ENCODE peak calls at places on chromosome 7, in nine cellular contexts. N is BE2C; H is activated naive CD4-positive, alpha-beta T cell treated with anti-CD3 and anti-CD28 coated beads for 36 hours; B is GM06990; J is RWPE1; U is NCI-H2081; V is NCI-H526 treated with DMSO at 0.1 percent for 48 hours; R is GM13976; X is B cell. F is an unnamed sample.

GRCh38 chr7:44884553-44885393 is 557 bp downstream of the PURB start:
- DNase-seq in B (peak), R (peak), N (peak), H (peak), J (no peak), X (peak), U (peak), V (no peak), F (peak)

GRCh38 chr7:151248191-151249033 is at the start of gene SMARCD3:
- DNase-seq in V (peak), B (no peak), J (no peak), N (peak), H (no peak), X (no peak), U (peak), R (no peak), F (no peak)

GRCh38 chr7:4066626-4067475 is 615.2 kb upstream of the FOXK1 start:
- DNase-seq in R (no peak), X (no peak), V (no peak), U (no peak), J (no peak), N (no peak), B (no peak), H (no peak), F (no peak)

GRCh38 chr7:93958651-93959050 is 37.1 kb downstream of the GNG11 start:
- DNase-seq in R (no peak), N (no peak), X (no peak), J (no peak), B (no peak), V (no peak), H (no peak), U (no peak), F (no peak)

GRCh38 chr7:101575168-101575567 is 53.9 kb downstream of the MYL10 start:
- DNase-seq in H (no peak), J (no peak), X (no peak), B (no peak), N (no peak), U (peak), R (no peak), V (peak), F (no peak)

GRCh38 chr7:154633641-154634040 is 369.3 kb downstream of the PAXIP1 start:
- DNase-seq in N (no peak), H (no peak), R (no peak), U (no peak), J (no peak), X (no peak), B (no peak), V (no peak), F (no peak)

GRCh38 chr7:47988496-47989386 is 9.3 kb upstream of the HUS1 start:
- DNase-seq in H (no peak), X (no peak), R (no peak), U (no peak), J (peak), N (no peak), V (no peak), B (no peak), F (peak)

GRCh38 chr7:34096135-34096775 is 190.9 kb downstream of the BMPER start:
- DNase-seq in U (no peak), B (no peak), H (no peak), R (no peak), V (no peak), J (no peak), N (no peak), X (no peak), F (no peak)

GRCh38 chr7:99392046-99392445 is 16.4 kb downstream of the PDAP1 start:
- DNase-seq in B (no peak), N (no peak), X (no peak), H (no peak), R (no peak), U (no peak), J (no peak), V (peak), F (no peak)

GRCh38 chr7:50283206-50283605 is 21.3 kb upstream of the IKZF1 start:
- DNase-seq in H (no peak), N (no peak), X (no peak), B (no peak), R (no peak), J (no peak), V (no peak), U (no peak), F (no peak)

GRCh38 chr7:11706666-11707605 is 125.1 kb downstream of the THSD7A start:
- DNase-seq in B (no peak), N (no peak), U (no peak), V (no peak), X (no peak), H (no peak), R (no peak), J (no peak), F (no peak)

GRCh38 chr7:85749715-85750453 is 563.0 kb upstream of the SEMA3D start:
- DNase-seq in U (no peak), N (no peak), R (no peak), B (no peak), J (no peak), H (no peak), X (no peak), V (no peak), F (no peak)

GRCh38 chr7:107969856-107970255 is 33.1 kb downstream of the LAMB1 start:
- DNase-seq in V (no peak), X (no peak), R (no peak), B (no peak), H (no peak), J (no peak), N (no peak), U (no peak), F (no peak)

GRCh38 chr7:44056681-44057080 is 8.7 kb downstream of the PGAM2 start:
- DNase-seq in H (peak), R (no peak), B (no peak), V (no peak), U (no peak), J (no peak), X (no peak), N (no peak), F (no peak)

GRCh38 chr7:26305048-26305868 is 13.6 kb downstream of the SNX10 start:
- DNase-seq in N (no peak), X (no peak), R (peak), H (peak), B (no peak), U (no peak), J (no peak), V (no peak), F (no peak)

GRCh38 chr7:87784424-87784823 is 91.7 kb downstream of the SLC25A40 start:
- DNase-seq in V (no peak), U (no peak), B (no peak), R (no peak), X (no peak), H (no peak), N (no peak), J (no peak), F (peak)

GRCh38 chr7:116924741-116925140 is 28.6 kb upstream of the ST7 start:
- DNase-seq in X (no peak), V (no peak), R (no peak), U (no peak), B (no peak), H (no peak), N (no peak), J (no peak), F (no peak)

GRCh38 chr7:107996072-107996824 is 6.7 kb downstream of the LAMB1 start:
- DNase-seq in U (no peak), R (no peak), X (no peak), V (no peak), B (no peak), H (no peak), N (no peak), J (no peak), F (no peak)

GRCh38 chr7:5424689-5425506 is 1.3 kb upstream of the TNRC18 start:
- DNase-seq in X (no peak), H (no peak), U (peak), N (no peak), R (peak), J (no peak), B (no peak), V (peak), F (peak)

F was measured in MM.1S.